ENCODE peak calls at places on chromosome 6, in ten cellular contexts. Q is left lung, Z is lower leg skin, S is glutamatergic neuron, J is kidney, I is GM12865, W is neural crest cell, A is endothelial cell, O is endothelial cell of umbilical vein, U is B cell. V is an unnamed sample.

GRCh38 chr6:164246082-164246481 is 831.6 kb downstream of the QKI start:
- DNase-seq in Q (no peak), Z (no peak), S (no peak), J (no peak), I (no peak), W (no peak), A (no peak), O (no peak), U (no peak), V (no peak)

GRCh38 chr6:130933712-130934200 is 106.5 kb downstream of the SMLR1 start:
- DNase-seq in Q (no peak), Z (peak; percentile 28), S (no peak), J (no peak), I (no peak), W (peak; percentile 10), A (no peak), O (no peak), U (no peak), V (peak; percentile 38)

GRCh38 chr6:6681443-6681842 is 92.9 kb downstream of the LY86 start:
- DNase-seq in Q (no peak), Z (no peak), S (no peak), J (no peak), I (no peak), W (no peak), A (no peak), O (no peak), U (no peak), V (peak; percentile 16)

GRCh38 chr6:159180001-159180400 is 10.8 kb downstream of the FNDC1 start:
- DNase-seq in Q (no peak), Z (no peak), S (no peak), J (no peak), I (no peak), W (no peak), A (no peak), O (no peak), U (no peak), V (no peak)

GRCh38 chr6:75143186-75143585 is 62.7 kb downstream of the COL12A1 start:
- DNase-seq in Q (no peak), Z (no peak), S (no peak), J (no peak), I (no peak), W (no peak), A (no peak), O (no peak), U (no peak), V (peak; percentile 92)

GRCh38 chr6:47741807-47742206 is 40.0 kb upstream of the OPN5 start:
- DNase-seq in Q (no peak), Z (no peak), S (no peak), J (no peak), I (peak; percentile 17), W (no peak), A (no peak), O (peak; percentile 8), U (no peak), V (no peak)

GRCh38 chr6:21935561-21936028 is 342.0 kb downstream of the SOX4 start:
- DNase-seq in Q (peak; percentile 42), Z (no peak), S (peak; percentile 34), J (no peak), I (peak; percentile 68), W (no peak), A (no peak), O (no peak), U (no peak), V (peak; percentile 64)

GRCh38 chr6:74510878-74511277 is 695.0 kb downstream of the COL12A1 start:
- DNase-seq in Q (no peak), Z (no peak), S (no peak), J (no peak), I (no peak), W (no peak), A (no peak), O (no peak), U (no peak), V (peak; percentile 7)

GRCh38 chr6:36195471-36196048 is 984 bp upstream of the BRPF3 start:
- DNase-seq in Q (no peak), Z (no peak), S (no peak), J (no peak), I (no peak), W (no peak), A (no peak), O (peak; percentile 3), U (no peak), V (no peak)

GRCh38 chr6:36198986-36199385 is 2.4 kb downstream of the BRPF3 start:
- DNase-seq in Q (no peak), Z (no peak), S (no peak), J (no peak), I (no peak), W (no peak), A (no peak), O (no peak), U (no peak), V (no peak)

GRCh38 chr6:36197739-36198221 is 1.2 kb downstream of the BRPF3 start:
- DNase-seq in Q (no peak), Z (no peak), S (no peak), J (peak; percentile 77), I (peak; percentile 30), W (no peak), A (no peak), O (peak; percentile 2), U (no peak), V (no peak)

GRCh38 chr6:36196880-36197548 is 470 bp downstream of the BRPF3 start:
- DNase-seq in Q (peak; percentile 99), Z (peak; percentile 97), S (peak; percentile 100), J (peak; percentile 100), I (peak; percentile 99), W (peak; percentile 100), A (peak; percentile 100), O (peak; percentile 98), U (peak; percentile 98), V (peak; percentile 98)

DNA sequence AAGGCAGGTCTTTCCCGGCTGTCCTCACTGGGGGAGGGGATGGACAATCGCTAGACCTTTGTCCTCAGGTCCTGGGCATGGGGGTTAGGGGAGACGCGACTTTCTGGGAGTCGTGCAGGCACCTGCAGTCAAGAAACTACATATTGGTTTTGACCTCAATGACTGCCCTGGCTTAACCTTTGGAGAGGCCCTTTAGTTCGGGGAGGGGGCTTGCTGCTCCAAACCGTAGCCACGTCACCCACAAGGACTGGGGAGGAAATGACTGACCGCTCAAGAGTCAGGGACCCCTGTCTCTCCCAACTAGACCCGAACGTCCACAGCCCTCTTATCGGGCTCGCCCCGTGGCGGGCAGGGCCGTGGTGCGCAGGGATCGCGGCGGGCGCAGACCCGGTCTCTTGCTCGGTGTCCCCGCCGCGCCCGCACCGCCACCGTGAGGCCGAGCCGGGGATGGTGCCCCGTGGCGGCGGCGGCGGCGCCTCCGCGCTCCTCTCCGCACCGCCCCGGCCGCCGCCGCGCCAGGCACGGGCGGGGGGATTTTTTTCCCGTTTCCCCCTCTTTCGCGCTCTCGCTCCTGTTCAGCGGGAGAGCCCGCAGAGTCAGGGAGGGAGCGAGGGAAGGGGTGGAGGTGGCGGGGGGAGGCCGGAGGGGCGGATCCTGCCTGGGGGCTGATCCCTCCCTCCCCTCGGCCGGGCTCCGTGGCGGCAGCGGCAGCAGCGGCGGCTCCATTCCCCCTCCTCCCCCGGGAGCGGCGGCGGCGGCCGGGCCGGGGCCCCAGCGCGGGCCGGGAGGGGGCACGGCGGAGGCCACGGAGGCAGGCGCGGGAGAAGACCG is at the start of gene BRPF3:
- DNase-seq in Q (peak; percentile 81), Z (peak; percentile 49), S (peak; percentile 88), J (peak; percentile 93), I (peak; percentile 81), W (peak; percentile 72), A (peak; percentile 78), O (peak; percentile 66), U (peak; percentile 79), V (peak; percentile 72)
- TF ChIP-seq CTCF in Q (peak; percentile 64), Z (no peak), S (peak; percentile 48), J (peak; percentile 65), I (peak; percentile 62), W (peak; percentile 70), A (peak; percentile 63), O (peak; percentile 46), U (peak; percentile 76), V (peak; percentile 38)

GRCh38 chr6:34630040-34630439 is 66.5 kb downstream of the ILRUN start:
- DNase-seq in Q (no peak), Z (no peak), S (no peak), J (no peak), I (no peak), W (no peak), A (no peak), O (peak; percentile 88), U (no peak), V (peak; percentile 94)
- TF ChIP-seq CTCF in Q (no peak), Z (no peak), S (no peak), J (no peak), I (no peak), W (no peak), A (no peak), O (no peak), U (no peak), V (no peak)

DNA sequence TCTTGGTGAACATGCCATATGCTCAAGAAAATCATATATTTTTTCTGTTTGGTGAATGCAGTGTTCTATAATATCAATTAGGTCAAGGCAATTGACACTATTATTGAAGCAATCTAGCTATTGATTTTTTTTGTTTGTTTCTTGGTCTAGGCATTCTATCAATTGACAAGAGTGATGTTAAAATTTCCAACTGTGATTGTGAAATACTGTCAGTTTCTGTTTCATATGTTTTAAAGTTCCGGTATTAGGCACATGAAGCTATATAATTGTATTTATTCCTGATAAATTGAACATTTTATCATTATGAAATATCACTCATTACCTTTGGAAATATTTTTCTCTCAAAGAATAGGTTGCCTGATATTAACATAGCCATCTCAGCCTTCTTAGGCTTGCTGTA is 653.4 kb downstream of the HDGFL1 start:
- DNase-seq in Q (no peak), Z (no peak), S (no peak), J (no peak), I (no peak), W (no peak), A (no peak), O (no peak), U (no peak), V (no peak)
- TF ChIP-seq CTCF in Q (no peak), Z (no peak), S (no peak), J (no peak), I (no peak), W (no peak), A (no peak), O (no peak), U (no peak), V (no peak)

GRCh38 chr6:583116-583515 is 73.8 kb downstream of the HUS1B start:
- DNase-seq in Q (no peak), Z (no peak), S (no peak), J (no peak), I (peak; percentile 15), W (no peak), A (no peak), O (no peak), U (no peak), V (no peak)

GRCh38 chr6:586553-586952 is 70.3 kb downstream of the HUS1B start:
- DNase-seq in Q (no peak), Z (no peak), S (no peak), J (no peak), I (no peak), W (no peak), A (no peak), O (no peak), U (no peak), V (no peak)

GRCh38 chr6:582370-582769 is 74.5 kb downstream of the HUS1B start:
- DNase-seq in Q (no peak), Z (no peak), S (peak; percentile 38), J (no peak), I (no peak), W (no peak), A (peak; percentile 55), O (no peak), U (no peak), V (no peak)

GRCh38 chr6:579339-579738 is 77.6 kb downstream of the HUS1B start:
- DNase-seq in Q (no peak), Z (no peak), S (no peak), J (no peak), I (no peak), W (no peak), A (no peak), O (no peak), U (no peak), V (peak; percentile 33)

GRCh38 chr6:583639-584038 is 73.3 kb downstream of the HUS1B start:
- DNase-seq in Q (no peak), Z (no peak), S (peak; percentile 57), J (no peak), I (no peak), W (no peak), A (no peak), O (no peak), U (no peak), V (no peak)
- TF ChIP-seq CTCF in Q (no peak), Z (no peak), S (no peak), J (no peak), I (no peak), W (no peak), A (no peak), O (no peak), U (no peak), V (no peak)